ENCODE peak calls at places on chromosome 17, in five cellular contexts. One of them, this sample, is unnamed.

GRCh38 chr17:39702901-39703893 is 3.3 kb downstream of the ERBB2 start:
- DNase-seq in gastrocnemius medialis: no peak
- DNase-seq in mesendoderm: no peak
- DNase-seq in colonic mucosa: no peak
- DNase-seq in BJ: no peak
- DNase-seq in this sample: no peak

GRCh38 chr17:73343168-73343634 is 31.4 kb upstream of the CDC42EP4 start:
- DNase-seq in mesendoderm: peak; percentile 96
- DNase-seq in gastrocnemius medialis: peak; percentile 41
- DNase-seq in colonic mucosa: no peak
- DNase-seq in BJ: no peak
- DNase-seq in this sample: peak; percentile 67

GRCh38 chr17:47277921-47278320 is 24.3 kb downstream of the ITGB3 start:
- DNase-seq in BJ: no peak
- DNase-seq in colonic mucosa: no peak
- DNase-seq in mesendoderm: no peak
- DNase-seq in gastrocnemius medialis: no peak
- DNase-seq in this sample: no peak

GRCh38 chr17:46044286-46044928 is 45.4 kb downstream of the STH start:
- DNase-seq in BJ: peak; percentile 54
- DNase-seq in mesendoderm: peak; percentile 94
- DNase-seq in colonic mucosa: peak; percentile 89
- DNase-seq in gastrocnemius medialis: peak; percentile 84
- DNase-seq in this sample: peak; percentile 66

GRCh38 chr17:16342979-16343378 is 10.3 kb downstream of the CENPV start:
- DNase-seq in mesendoderm: no peak
- DNase-seq in colonic mucosa: no peak
- DNase-seq in BJ: no peak
- DNase-seq in gastrocnemius medialis: peak; percentile 79
- DNase-seq in this sample: no peak

GRCh38 chr17:27553019-27553511 is 77.9 kb upstream of the LGALS9 start:
- DNase-seq in colonic mucosa: no peak
- DNase-seq in mesendoderm: peak; percentile 79
- DNase-seq in BJ: no peak
- DNase-seq in gastrocnemius medialis: no peak
- DNase-seq in this sample: no peak

GRCh38 chr17:46809110-46809571 is 9.4 kb downstream of the WNT3 start:
- DNase-seq in colonic mucosa: no peak
- DNase-seq in BJ: no peak
- DNase-seq in gastrocnemius medialis: no peak
- DNase-seq in mesendoderm: peak; percentile 83
- DNase-seq in this sample: no peak

GRCh38 chr17:73228748-73229236 is 32.9 kb downstream of the CPSF4L start:
- DNase-seq in mesendoderm: peak; percentile 77
- DNase-seq in BJ: peak; percentile 47
- DNase-seq in colonic mucosa: peak; percentile 61
- DNase-seq in gastrocnemius medialis: peak; percentile 85
- DNase-seq in this sample: peak; percentile 58

GRCh38 chr17:77144227-77144626 is 3.5 kb downstream of the SEC14L1 start:
- DNase-seq in gastrocnemius medialis: no peak
- DNase-seq in mesendoderm: no peak
- DNase-seq in colonic mucosa: no peak
- DNase-seq in BJ: no peak
- DNase-seq in this sample: no peak

GRCh38 chr17:77145209-77145608 is 4.4 kb downstream of the SEC14L1 start:
- DNase-seq in colonic mucosa: no peak
- DNase-seq in BJ: no peak
- DNase-seq in mesendoderm: no peak
- DNase-seq in gastrocnemius medialis: no peak
- DNase-seq in this sample: no peak

GRCh38 chr17:77147357-77147801 is 6.6 kb downstream of the SEC14L1 start:
- DNase-seq in BJ: no peak
- DNase-seq in gastrocnemius medialis: no peak
- DNase-seq in mesendoderm: no peak
- DNase-seq in colonic mucosa: no peak
- DNase-seq in this sample: no peak

GRCh38 chr17:77146882-77147281 is 6.1 kb downstream of the SEC14L1 start:
- DNase-seq in colonic mucosa: peak; percentile 69
- DNase-seq in BJ: no peak
- DNase-seq in gastrocnemius medialis: no peak
- DNase-seq in mesendoderm: no peak
- DNase-seq in this sample: no peak

DNA sequence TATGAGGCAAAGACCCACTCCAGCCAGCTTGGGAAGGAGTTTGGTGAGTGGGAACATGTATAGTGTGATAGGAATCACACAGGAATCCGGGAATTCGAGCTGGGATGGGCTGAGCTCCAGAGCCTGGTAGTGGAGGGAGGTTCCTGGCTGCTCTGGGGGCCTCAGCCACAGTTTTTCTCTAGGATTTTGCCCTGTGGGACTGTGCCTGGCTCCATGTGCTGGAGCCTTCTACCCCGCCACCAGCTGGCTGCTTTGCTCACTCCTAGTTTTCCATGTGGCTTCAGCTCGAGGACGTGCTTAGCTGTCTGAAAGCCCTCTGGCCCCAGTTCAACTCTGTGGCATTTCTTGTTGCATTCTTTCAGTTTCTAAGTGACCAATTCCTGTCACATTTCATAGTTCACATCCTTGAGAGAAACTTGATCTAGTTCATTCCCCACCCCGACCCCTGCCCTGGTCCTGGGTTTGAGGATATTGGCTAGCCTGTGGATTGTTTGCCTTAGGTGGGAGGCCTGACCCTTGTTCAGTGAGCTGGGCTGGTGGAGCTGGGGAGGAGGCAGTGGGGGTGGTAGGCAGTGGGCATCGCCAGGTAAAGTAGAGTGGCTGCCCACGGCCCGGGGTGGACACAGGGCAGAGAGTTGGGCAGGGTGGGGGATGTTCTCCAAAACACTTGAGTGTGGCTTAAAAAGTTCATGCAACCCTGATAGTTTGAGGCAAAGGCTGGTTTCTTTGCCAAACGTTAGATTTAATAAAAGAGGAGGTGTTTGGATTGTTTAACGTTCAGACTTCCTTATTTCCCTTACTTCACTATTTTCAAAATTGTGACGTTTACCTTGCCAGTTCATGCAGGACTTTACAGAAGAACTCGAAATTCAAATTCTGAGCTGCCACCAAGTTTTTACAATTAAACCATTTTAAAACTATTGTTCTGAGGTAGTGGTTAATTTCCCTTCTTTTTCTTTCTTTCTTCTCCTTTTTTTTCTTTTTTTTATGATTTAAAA is 5.2 kb downstream of the SEC14L1 start:
- DNase-seq in mesendoderm: peak; percentile 73
- DNase-seq in colonic mucosa: peak; percentile 52
- DNase-seq in gastrocnemius medialis: peak; percentile 70
- DNase-seq in BJ: peak; percentile 52
- DNase-seq in this sample: no peak
- H3K4me3 ChIP-seq in mesendoderm: no peak overlapping the region
- H3K4me3 ChIP-seq in colonic mucosa: no peak overlapping the region
- H3K4me3 ChIP-seq in gastrocnemius medialis: no peak overlapping the region
- H3K4me3 ChIP-seq in BJ: no peak overlapping the region
- H3K4me3 ChIP-seq in this sample: no peak overlapping the region

GRCh38 chr17:17989081-17989480 is 16.4 kb downstream of the DRC3 start:
- DNase-seq in colonic mucosa: no peak
- DNase-seq in gastrocnemius medialis: no peak
- DNase-seq in BJ: no peak
- DNase-seq in mesendoderm: no peak
- DNase-seq in this sample: no peak
- H3K4me3 ChIP-seq in colonic mucosa: no peak overlapping the region
- H3K4me3 ChIP-seq in gastrocnemius medialis: no peak overlapping the region
- H3K4me3 ChIP-seq in BJ: no peak overlapping the region
- H3K4me3 ChIP-seq in mesendoderm: no peak overlapping the region
- H3K4me3 ChIP-seq in this sample: no peak overlapping the region

DNA sequence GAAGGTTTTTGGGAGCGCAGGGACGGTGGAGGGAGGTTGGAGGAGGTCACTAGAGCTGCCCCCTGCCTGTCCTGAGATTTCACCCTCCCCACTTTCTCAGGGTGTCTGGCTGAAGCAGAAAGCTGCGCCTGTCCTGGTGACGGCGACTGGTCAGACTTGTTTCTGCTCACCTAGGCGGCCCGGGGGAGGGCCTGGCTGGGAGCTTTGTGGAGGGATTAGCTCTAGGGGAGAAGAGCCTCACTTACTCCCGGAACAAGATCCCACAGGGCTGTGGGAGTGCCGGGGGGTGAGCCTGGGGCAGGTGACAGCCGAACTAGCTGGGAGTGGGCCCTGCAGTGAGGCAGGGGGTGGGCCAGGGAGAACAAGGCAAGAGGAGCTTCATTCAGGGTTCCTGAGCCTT is 11.5 kb downstream of the NHERF1 start:
- DNase-seq in mesendoderm: peak; percentile 69
- DNase-seq in BJ: no peak
- DNase-seq in colonic mucosa: no peak
- DNase-seq in gastrocnemius medialis: no peak
- DNase-seq in this sample: no peak
- H3K4me3 ChIP-seq in mesendoderm: no peak overlapping the region
- H3K4me3 ChIP-seq in BJ: no peak overlapping the region
- H3K4me3 ChIP-seq in colonic mucosa: no peak overlapping the region
- H3K4me3 ChIP-seq in gastrocnemius medialis: no peak overlapping the region
- H3K4me3 ChIP-seq in this sample: no peak overlapping the region

GRCh38 chr17:76643553-76644148 is at the start of gene ST6GALNAC1:
- DNase-seq in mesendoderm: no peak
- DNase-seq in BJ: no peak
- DNase-seq in gastrocnemius medialis: no peak
- DNase-seq in colonic mucosa: peak; percentile 89
- DNase-seq in this sample: no peak

GRCh38 chr17:76642994-76643393 is 563 bp downstream of the ST6GALNAC1 start:
- DNase-seq in BJ: no peak
- DNase-seq in gastrocnemius medialis: no peak
- DNase-seq in mesendoderm: no peak
- DNase-seq in colonic mucosa: no peak
- DNase-seq in this sample: no peak

GRCh38 chr17:76641501-76641900 is 2.1 kb downstream of the ST6GALNAC1 start:
- DNase-seq in BJ: no peak
- DNase-seq in mesendoderm: peak; percentile 70
- DNase-seq in colonic mucosa: peak; percentile 63
- DNase-seq in gastrocnemius medialis: no peak
- DNase-seq in this sample: no peak

GRCh38 chr17:76640550-76641380 is 2.8 kb downstream of the ST6GALNAC1 start:
- DNase-seq in BJ: no peak
- DNase-seq in mesendoderm: no peak
- DNase-seq in gastrocnemius medialis: no peak
- DNase-seq in colonic mucosa: no peak
- DNase-seq in this sample: no peak

DNA sequence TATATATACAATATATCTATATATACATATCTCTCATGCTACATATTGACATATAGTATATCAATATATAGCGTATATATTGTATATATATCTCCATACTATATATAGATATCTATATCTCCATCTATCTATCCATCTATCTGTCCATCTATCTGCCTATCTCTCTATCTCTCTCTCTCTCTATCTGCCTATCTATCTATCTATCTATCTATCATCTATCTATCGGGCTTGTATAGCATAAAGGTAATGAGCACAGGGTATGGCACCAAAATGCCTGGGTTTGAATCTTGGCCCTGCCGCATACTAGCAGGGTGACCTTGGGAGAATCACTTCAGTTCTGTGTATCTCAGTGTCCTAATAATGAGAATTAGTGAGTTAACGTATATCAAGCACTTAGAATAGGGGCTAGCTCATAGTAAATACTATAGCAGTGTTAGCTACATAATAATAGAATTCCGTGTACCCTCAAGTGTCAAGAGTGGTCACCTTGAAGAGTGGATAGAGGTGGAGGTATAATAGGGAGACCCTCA is 1.5 kb downstream of the ST6GALNAC1 start:
- DNase-seq in BJ: no peak
- DNase-seq in mesendoderm: no peak
- DNase-seq in colonic mucosa: no peak
- DNase-seq in gastrocnemius medialis: no peak
- DNase-seq in this sample: no peak
- H3K4me3 ChIP-seq in BJ: no peak overlapping the region
- H3K4me3 ChIP-seq in mesendoderm: no peak overlapping the region
- H3K4me3 ChIP-seq in colonic mucosa: peak overlapping the region; percentile 43
- H3K4me3 ChIP-seq in gastrocnemius medialis: no peak overlapping the region
- H3K4me3 ChIP-seq in this sample: no peak overlapping the region

GRCh38 chr17:1423456-1424135 is 23.6 kb upstream of the YWHAE start:
- DNase-seq in gastrocnemius medialis: no peak
- DNase-seq in mesendoderm: no peak
- DNase-seq in colonic mucosa: no peak
- DNase-seq in BJ: no peak
- DNase-seq in this sample: no peak

GRCh38 chr17:1420981-1421380 is 21.0 kb upstream of the YWHAE start:
- DNase-seq in BJ: no peak
- DNase-seq in gastrocnemius medialis: no peak
- DNase-seq in mesendoderm: no peak
- DNase-seq in colonic mucosa: no peak
- DNase-seq in this sample: no peak

GRCh38 chr17:1421470-1421869 is 21.4 kb upstream of the YWHAE start:
- DNase-seq in mesendoderm: no peak
- DNase-seq in colonic mucosa: no peak
- DNase-seq in BJ: no peak
- DNase-seq in gastrocnemius medialis: no peak
- DNase-seq in this sample: no peak

GRCh38 chr17:1420163-1420562 is 20.1 kb upstream of the YWHAE start:
- DNase-seq in colonic mucosa: no peak
- DNase-seq in BJ: no peak
- DNase-seq in gastrocnemius medialis: no peak
- DNase-seq in mesendoderm: no peak
- DNase-seq in this sample: no peak

GRCh38 chr17:1422907-1423306 is 22.9 kb upstream of the YWHAE start:
- DNase-seq in gastrocnemius medialis: peak; percentile 87
- DNase-seq in colonic mucosa: no peak
- DNase-seq in mesendoderm: peak; percentile 30
- DNase-seq in BJ: peak; percentile 78
- DNase-seq in this sample: peak; percentile 86
- H3K4me3 ChIP-seq in gastrocnemius medialis: no peak overlapping the region
- H3K4me3 ChIP-seq in colonic mucosa: no peak overlapping the region
- H3K4me3 ChIP-seq in mesendoderm: no peak overlapping the region
- H3K4me3 ChIP-seq in BJ: no peak overlapping the region
- H3K4me3 ChIP-seq in this sample: no peak overlapping the region

This sample was measured in skeletal muscle cell.